ENCODE peak calls at places on chromosomes 16 and 17, in seven cellular contexts. I, Q, P, E, D, Z and C are unnamed samples.

GRCh38 chr17:34377078-34377823 is 14.2 kb upstream of the CCL1 start:
- DNase-seq in E (no peak), I (no peak), P (no peak), Q (no peak), D (peak; percentile 30), Z (no peak), C (no peak)

GRCh38 chr16:9874233-9874632 is 308.0 kb downstream of the GRIN2A start:
- DNase-seq in I (no peak), Q (no peak), Z (no peak), P (no peak), D (no peak), E (no peak), C (no peak)

GRCh38 chr17:31497994-31498826 is 106.7 kb downstream of the RAB11FIP4 start:
- DNase-seq in E (no peak), I (no peak), D (no peak), P (no peak), Q (no peak), Z (no peak), C (no peak)

GRCh38 chr16:11053916-11054460 is 109.6 kb downstream of the CLEC16A start:
- DNase-seq in P (no peak), Z (no peak), D (no peak), Q (no peak), I (no peak), E (no peak), C (no peak)

GRCh38 chr16:69234460-69234859 is 47.5 kb downstream of the SNTB2 start:
- DNase-seq in D (no peak), I (no peak), Q (no peak), Z (no peak), E (no peak), P (no peak), C (no peak)

GRCh38 chr16:80347900-80348299 is 192.9 kb upstream of the DYNLRB2 start:
- DNase-seq in Q (peak; percentile 23), I (no peak), Z (no peak), E (no peak), D (peak; percentile 29), P (no peak), C (no peak)

GRCh38 chr16:16004314-16004749 is 54.9 kb downstream of the ABCC1 start:
- DNase-seq in P (no peak), Z (no peak), Q (no peak), I (no peak), D (no peak), E (peak; percentile 82), C (no peak)

GRCh38 chr17:68377771-68378201 is 79.5 kb downstream of the WIPI1 start:
- DNase-seq in Q (no peak), D (no peak), I (no peak), E (no peak), P (no peak), Z (no peak), C (no peak)

GRCh38 chr17:46862949-46863348 is 11.6 kb downstream of the WNT9B start:
- DNase-seq in E (no peak), D (peak; percentile 93), Z (no peak), P (no peak), Q (no peak), I (no peak), C (no peak)

GRCh38 chr17:75059369-75060345 is 12.6 kb downstream of the KCTD2 start:
- DNase-seq in P (no peak), E (no peak), Z (no peak), Q (peak; percentile 35), I (no peak), D (no peak), C (no peak)

GRCh38 chr16:58755989-58756649 is 22.0 kb upstream of the GOT2 start:
- DNase-seq in E (no peak), D (peak; percentile 91), I (no peak), Q (peak; percentile 69), P (no peak), Z (peak; percentile 53), C (no peak)

GRCh38 chr16:13973321-13974023 is 53.5 kb downstream of the ERCC4 start:
- DNase-seq in Q (no peak), P (no peak), Z (no peak), D (no peak), I (no peak), E (no peak), C (no peak)